ENCODE peak calls at places on chromosome 13, in seven cellular contexts. L is esophagus squamous epithelium, M is thoracic aorta, B is upper lobe of right lung, D is GM23248, R is cardiac muscle cell, T is SK-N-SH. W is an unnamed sample.

GRCh38 chr13:50726164-50726563 is 117.3 kb downstream of the DLEU7 start:
- DNase-seq in L (no peak), M (no peak), B (no peak), D (no peak), R (no peak), T (no peak), W (no peak)

GRCh38 chr13:51453959-51454703 is 1.3 kb upstream of the INTS6 start:
- DNase-seq in L (no peak), M (no peak), B (no peak), D (peak; percentile 49), R (peak; percentile 32), T (peak; percentile 51), W (no peak)

GRCh38 chr13:110557610-110558305 is 3.8 kb downstream of the RAB20 start:
- DNase-seq in L (no peak), M (no peak), B (peak; percentile 93), D (no peak), R (no peak), T (no peak), W (no peak)

GRCh38 chr13:98979012-98979411 is 1.1 kb upstream of the DOCK9 start:
- DNase-seq in L (no peak), M (no peak), B (no peak), D (no peak), R (no peak), T (no peak), W (no peak)

GRCh38 chr13:95607363-95607762 is 37.1 kb downstream of the DZIP1 start:
- DNase-seq in L (no peak), M (no peak), B (no peak), D (peak; percentile 61), R (no peak), T (no peak), W (no peak)

GRCh38 chr13:95862401-95862800 is 185.5 kb downstream of the DNAJC3 start:
- DNase-seq in L (no peak), M (no peak), B (no peak), D (no peak), R (no peak), T (no peak), W (no peak)

GRCh38 chr13:112582305-112582704 is 5.6 kb downstream of the TUBGCP3 start:
- DNase-seq in L (no peak), M (no peak), B (no peak), D (no peak), R (no peak), T (no peak), W (no peak)

GRCh38 chr13:75818181-75819110 is 182.3 kb downstream of the LMO7 start:
- DNase-seq in L (no peak), M (no peak), B (no peak), D (no peak), R (no peak), T (no peak), W (no peak)

GRCh38 chr13:41193919-41194824 is at the start of gene KBTBD7:
- DNase-seq in L (peak; percentile 81), M (peak; percentile 80), B (peak; percentile 98), D (peak; percentile 99), R (peak; percentile 93), T (peak; percentile 90), W (peak; percentile 97)

GRCh38 chr13:113586661-113587479 is 2.3 kb downstream of the TFDP1 start:
- DNase-seq in L (no peak), M (no peak), B (peak; percentile 40), D (no peak), R (no peak), T (no peak), W (no peak)

GRCh38 chr13:95660981-95661581 is 15.9 kb upstream of the DNAJC3 start:
- DNase-seq in L (no peak), M (no peak), B (no peak), D (peak; percentile 73), R (peak; percentile 74), T (peak; percentile 39), W (peak; percentile 27)

GRCh38 chr13:73275163-73275562 is 216.4 kb downstream of the KLF5 start:
- DNase-seq in L (no peak), M (no peak), B (no peak), D (no peak), R (no peak), T (no peak), W (no peak)

GRCh38 chr13:71290963-71291937 is 575.8 kb downstream of the DACH1 start:
- DNase-seq in L (no peak), M (no peak), B (no peak), D (peak; percentile 33), R (no peak), T (no peak), W (peak; percentile 46)

GRCh38 chr13:96020155-96020575 is 33.0 kb downstream of the UGGT2 start:
- DNase-seq in L (no peak), M (no peak), B (no peak), D (peak; percentile 73), R (peak; percentile 74), T (peak; percentile 56), W (no peak)

GRCh38 chr13:113211774-113212173 is 2.4 kb downstream of the CUL4A start:
- DNase-seq in L (no peak), M (no peak), B (no peak), D (no peak), R (no peak), T (no peak), W (no peak)

GRCh38 chr13:111050539-111050879 is 64.6 kb upstream of the ARHGEF7 start:
- DNase-seq in L (no peak), M (no peak), B (no peak), D (no peak), R (no peak), T (no peak), W (no peak)

GRCh38 chr13:40479196-40479845 is 187.1 kb downstream of the FOXO1 start:
- DNase-seq in L (no peak), M (no peak), B (no peak), D (no peak), R (no peak), T (no peak), W (no peak)

GRCh38 chr13:44103721-44104490 is 224.2 kb downstream of the LACC1 start:
- DNase-seq in L (no peak), M (no peak), B (no peak), D (no peak), R (no peak), T (no peak), W (no peak)

GRCh38 chr13:41098761-41099160 is 33.8 kb downstream of the KBTBD6 start:
- DNase-seq in L (no peak), M (no peak), B (no peak), D (no peak), R (no peak), T (no peak), W (no peak)

GRCh38 chr13:40644838-40645620 is 21.4 kb downstream of the FOXO1 start:
- DNase-seq in L (no peak), M (no peak), B (no peak), D (peak; percentile 36), R (no peak), T (no peak), W (no peak)

GRCh38 chr13:73767191-73767741 is 366.9 kb downstream of the KLF12 start:
- DNase-seq in L (no peak), M (no peak), B (no peak), D (no peak), R (no peak), T (no peak), W (no peak)

GRCh38 chr13:27203854-27204253 is 32.2 kb upstream of the USP12 start:
- DNase-seq in L (no peak), M (no peak), B (no peak), D (peak; percentile 39), R (no peak), T (no peak), W (no peak)

GRCh38 chr13:64723735-64724134 is 2506.4 kb downstream of the PCDH9 start:
- DNase-seq in L (no peak), M (no peak), B (no peak), D (peak; percentile 87), R (peak; percentile 24), T (peak; percentile 51), W (peak; percentile 87)

DNA sequence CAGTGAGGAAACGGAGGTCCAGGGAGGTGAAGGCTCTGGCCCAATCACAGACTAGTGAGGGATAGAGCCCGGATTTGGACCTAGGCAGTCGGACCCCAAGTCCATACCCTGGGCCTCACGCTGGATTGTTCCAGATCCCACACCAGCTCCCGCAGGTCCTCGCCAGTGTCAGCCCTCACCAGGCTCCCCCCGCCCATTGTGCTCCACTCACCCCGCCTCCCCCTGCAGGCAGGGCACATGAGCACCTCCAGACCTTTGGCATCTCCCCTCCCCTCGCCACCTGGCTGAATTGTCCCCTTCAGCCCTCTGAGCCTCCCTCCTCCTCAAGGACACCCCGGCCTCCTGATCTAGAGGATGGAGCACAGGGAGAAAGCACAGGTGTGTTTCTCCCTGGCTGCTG is 152.4 kb downstream of the KATNAL1 start:
- DNase-seq in L (no peak), M (no peak), B (no peak), D (no peak), R (no peak), T (no peak), W (no peak)
- H3K4me3 ChIP-seq in L (no peak overlapping the region), M (no peak overlapping the region), B (no peak overlapping the region), D (no peak overlapping the region), R (no peak overlapping the region), T (no peak overlapping the region), W (no peak overlapping the region)

GRCh38 chr13:52999093-52999696 is 29.4 kb upstream of the OLFM4 start:
- DNase-seq in L (no peak), M (no peak), B (no peak), D (no peak), R (no peak), T (no peak), W (no peak)
- H3K27ac ChIP-seq in L (peak overlapping the region; percentile 29), M (no peak overlapping the region), B (no peak overlapping the region), D (no peak overlapping the region), R (no peak overlapping the region), T (no peak overlapping the region), W (no peak overlapping the region)

DNA sequence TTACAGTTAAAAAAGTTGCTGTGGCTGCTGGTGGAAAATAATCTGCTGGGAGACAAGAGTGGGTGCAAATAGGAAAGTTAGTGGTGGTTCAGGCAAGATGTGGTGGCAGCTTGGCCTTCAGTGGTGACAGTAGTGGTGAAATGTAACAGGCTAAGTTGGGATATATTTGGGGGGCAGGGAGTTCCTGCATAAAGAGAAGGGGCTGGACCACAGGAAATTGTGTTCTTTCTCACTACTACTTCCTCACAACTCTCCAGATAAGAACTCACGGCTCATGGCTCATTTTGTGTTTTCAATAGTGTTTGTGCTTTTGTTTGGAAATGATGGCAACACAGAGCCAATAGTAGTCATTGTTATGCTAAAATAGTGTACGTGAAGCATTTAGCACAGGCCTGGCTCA is 210.1 kb downstream of the POU4F1 start:
- DNase-seq in L (no peak), M (no peak), B (no peak), D (no peak), R (no peak), T (no peak), W (no peak)
- H3K36me3 ChIP-seq in L (no peaks in the 10 kb centered on the region), M (no peaks in the 10 kb centered on the region), B (no peaks in the 10 kb centered on the region), D (no peaks in the 10 kb centered on the region), R (no peaks in the 10 kb centered on the region), T (no peaks in the 10 kb centered on the region), W (no peaks in the 10 kb centered on the region)

DNA sequence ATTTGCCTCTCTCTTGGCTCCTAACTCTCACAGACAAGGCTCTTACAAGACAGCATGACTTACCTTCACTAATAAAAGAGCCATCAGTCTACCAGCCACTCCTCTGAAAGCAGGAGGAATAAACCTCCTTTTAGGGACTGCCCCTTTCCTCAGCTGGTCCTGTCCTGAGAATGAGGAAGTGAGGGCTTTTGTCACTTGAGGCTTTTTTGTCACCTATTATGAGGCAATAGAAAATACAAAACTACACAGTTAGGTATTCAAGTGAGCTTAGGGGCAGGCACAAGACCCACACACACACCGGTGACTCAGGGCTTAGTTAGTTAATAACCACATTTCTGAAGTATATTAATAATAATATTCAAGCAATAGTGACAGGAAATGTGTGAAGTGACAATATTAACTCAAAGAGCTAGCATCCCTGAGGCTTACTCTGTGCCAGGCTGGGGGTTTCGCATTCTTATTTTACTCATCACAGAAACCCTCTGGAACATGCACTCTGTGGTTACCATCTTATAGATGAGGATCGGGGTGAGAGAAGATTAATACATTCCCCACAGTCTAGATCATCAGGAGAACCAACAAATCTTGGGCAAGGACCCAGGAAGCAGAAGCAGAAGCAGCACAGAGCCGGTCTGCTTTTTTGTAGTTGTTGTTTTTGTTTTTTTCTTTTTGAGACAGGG is 379.9 kb downstream of the LIG4 start:
- DNase-seq in L (no peak), M (no peak), B (no peak), D (peak; percentile 92), R (no peak), T (no peak), W (no peak)
- H3K4me3 ChIP-seq in L (no peak overlapping the region), M (no peak overlapping the region), B (no peak overlapping the region), D (peak overlapping the region; percentile 56), R (no peak overlapping the region), T (no peak overlapping the region), W (no peak overlapping the region)

W was measured in SJSA1.